ENCODE peak calls at places on chromosomes 16 and 17, in ten cellular contexts. E is stimulated activated CD4-positive, alpha-beta T cell treated with anti-CD3 and anti-CD28 coated beads, Interleukin-4, amount 100 ng/mL, for 48 hours; Z is esophagus squamous epithelium; S is B cell; G is AG04450; N is AG10803; C is effector CD4-positive, alpha-beta T cell; B is COR-L47; L is IMR-90; J is MCF 10A. P is an unnamed sample.

GRCh38 chr17:30113213-30113612 is 3.4 kb upstream of the NSRP1 start:
- DNase-seq in E (no peak), Z (no peak), S (no peak), G (no peak), N (no peak), C (no peak), B (no peak), L (no peak), J (peak), P (peak)

GRCh38 chr16:26645629-26646028 is 421.1 kb upstream of the C16orf82 start:
- DNase-seq in E (peak), Z (no peak), S (no peak), G (no peak), N (no peak), C (no peak), B (no peak), L (no peak), J (no peak), P (peak)

GRCh38 chr17:40107266-40107980 is 7.0 kb upstream of the NR1D1 start:
- DNase-seq in E (no peak), Z (no peak), S (peak), G (no peak), N (peak), C (no peak), B (no peak), L (no peak), J (no peak), P (no peak)

GRCh38 chr17:79793924-79794304 is 3.0 kb downstream of the CBX8 start:
- DNase-seq in E (no peak), Z (no peak), S (no peak), G (peak), N (no peak), C (no peak), B (no peak), L (no peak), J (no peak), P (peak)

GRCh38 chr16:12611006-12611477 is 192.6 kb downstream of the CPPED1 start:
- DNase-seq in E (no peak), Z (no peak), S (no peak), G (no peak), N (no peak), C (no peak), B (no peak), L (no peak), J (no peak), P (no peak)

GRCh38 chr16:89095401-89095974 is 1.8 kb downstream of the ACSF3 start:
- DNase-seq in E (no peak), Z (no peak), S (peak), G (no peak), N (no peak), C (no peak), B (no peak), L (no peak), J (no peak), P (no peak)

GRCh38 chr16:14632693-14633569 is at the start of gene BFAR:
- DNase-seq in E (peak), Z (peak), S (peak), G (peak), N (peak), C (peak), B (peak), L (peak), J (peak), P (peak)

GRCh38 chr16:52552643-52553042 is 5.7 kb upstream of the TOX3 start:
- DNase-seq in E (no peak), Z (no peak), S (no peak), G (no peak), N (no peak), C (no peak), B (peak), L (no peak), J (peak), P (no peak)

GRCh38 chr17:52064791-52065211 is 93.7 kb downstream of the CA10 start:
- DNase-seq in E (no peak), Z (no peak), S (no peak), G (no peak), N (peak), C (no peak), B (no peak), L (no peak), J (no peak), P (no peak)

GRCh38 chr16:72362972-72363371 is 191.0 kb upstream of the PMFBP1 start:
- DNase-seq in E (no peak), Z (no peak), S (no peak), G (no peak), N (no peak), C (no peak), B (no peak), L (no peak), J (no peak), P (no peak)

GRCh38 chr17:1830288-1830687 is 483 bp downstream of the RPA1 start:
- DNase-seq in E (no peak), Z (no peak), S (no peak), G (no peak), N (no peak), C (no peak), B (no peak), L (no peak), J (peak), P (peak)

GRCh38 chr16:71840052-71840451 is 5.7 kb upstream of the ATXN1L start:
- DNase-seq in E (no peak), Z (no peak), S (no peak), G (no peak), N (peak), C (no peak), B (no peak), L (no peak), J (no peak), P (no peak)

GRCh38 chr17:59699786-59700185 is 7.4 kb downstream of the PTRH2 start:
- DNase-seq in E (no peak), Z (no peak), S (no peak), G (no peak), N (no peak), C (no peak), B (no peak), L (no peak), J (no peak), P (no peak)

GRCh38 chr16:57500578-57501111 is 14.4 kb upstream of the DOK4 start:
- DNase-seq in E (no peak), Z (no peak), S (no peak), G (no peak), N (no peak), C (no peak), B (no peak), L (no peak), J (no peak), P (no peak)

GRCh38 chr17:37187262-37187661 is 188.5 kb upstream of the C17orf78 start:
- DNase-seq in E (no peak), Z (no peak), S (no peak), G (no peak), N (no peak), C (no peak), B (no peak), L (peak), J (no peak), P (no peak)

GRCh38 chr16:66511615-66512500 is 38.1 kb downstream of the TK2 start:
- DNase-seq in E (no peak), Z (no peak), S (no peak), G (peak), N (peak), C (no peak), B (no peak), L (peak), J (peak), P (peak)

GRCh38 chr17:75822800-75823166 is 21.4 kb downstream of the UNC13D start:
- DNase-seq in E (no peak), Z (no peak), S (no peak), G (no peak), N (no peak), C (no peak), B (no peak), L (no peak), J (no peak), P (no peak)

GRCh38 chr17:32525116-32525515 is 38.3 kb downstream of the CDK5R1 start:
- DNase-seq in E (no peak), Z (no peak), S (no peak), G (peak), N (peak), C (no peak), B (no peak), L (peak), J (no peak), P (peak)

GRCh38 chr17:40086150-40087044 is 14.0 kb downstream of the NR1D1 start:
- DNase-seq in E (peak), Z (no peak), S (peak), G (no peak), N (no peak), C (peak), B (peak), L (no peak), J (peak), P (peak)

GRCh38 chr16:15967223-15967546 is 17.8 kb downstream of the ABCC1 start:
- DNase-seq in E (no peak), Z (no peak), S (no peak), G (no peak), N (no peak), C (no peak), B (no peak), L (no peak), J (no peak), P (no peak)

GRCh38 chr16:4369006-4369766 is 2.5 kb upstream of the VASN start:
- DNase-seq in E (no peak), Z (no peak), S (no peak), G (no peak), N (peak), C (no peak), B (no peak), L (peak), J (peak), P (no peak)

GRCh38 chr17:15918261-15918660 is 26.7 kb upstream of the ADORA2B start:
- DNase-seq in E (no peak), Z (no peak), S (no peak), G (no peak), N (no peak), C (no peak), B (no peak), L (no peak), J (no peak), P (no peak)

GRCh38 chr17:41377546-41377945 is 4.6 kb downstream of the KRT34 start:
- DNase-seq in E (no peak), Z (no peak), S (no peak), G (no peak), N (peak), C (no peak), B (no peak), L (peak), J (no peak), P (no peak)

GRCh38 chr17:40303706-40304450 is 5.1 kb upstream of the RARA start:
- DNase-seq in E (no peak), Z (no peak), S (no peak), G (no peak), N (peak), C (no peak), B (peak), L (peak), J (no peak), P (no peak)

GRCh38 chr17:20278805-20279204 is 188.5 kb downstream of the LGALS9B start:
- DNase-seq in E (no peak), Z (no peak), S (no peak), G (no peak), N (no peak), C (no peak), B (no peak), L (no peak), J (no peak), P (no peak)

GRCh38 chr17:62724398-62725146 is 83.5 kb downstream of the MARCHF10 start:
- DNase-seq in E (peak), Z (no peak), S (peak), G (no peak), N (no peak), C (peak), B (no peak), L (peak), J (peak), P (no peak)

GRCh38 chr16:82384017-82384416 is 214.0 kb upstream of the MPHOSPH6 start:
- DNase-seq in E (no peak), Z (no peak), S (no peak), G (no peak), N (no peak), C (no peak), B (no peak), L (no peak), J (no peak), P (no peak)

GRCh38 chr17:47702391-47702995 is 8.5 kb downstream of the TBKBP1 start:
- DNase-seq in E (no peak), Z (no peak), S (no peak), G (no peak), N (no peak), C (no peak), B (no peak), L (no peak), J (no peak), P (no peak)

GRCh38 chr17:66000216-66000615 is 191.7 kb downstream of the CEP112 start:
- DNase-seq in E (no peak), Z (no peak), S (no peak), G (no peak), N (no peak), C (no peak), B (no peak), L (no peak), J (no peak), P (no peak)

GRCh38 chr17:12993631-12994030 is 24.2 kb downstream of the ELAC2 start:
- DNase-seq in E (no peak), Z (no peak), S (no peak), G (no peak), N (no peak), C (no peak), B (no peak), L (no peak), J (no peak), P (no peak)

GRCh38 chr16:73601911-73602310 is 554.0 kb upstream of the ZFHX3 start:
- DNase-seq in E (no peak), Z (no peak), S (no peak), G (no peak), N (no peak), C (no peak), B (no peak), L (no peak), J (no peak), P (no peak)

GRCh38 chr17:64992325-64992802 is 64.2 kb downstream of the GNA13 start:
- DNase-seq in E (no peak), Z (no peak), S (no peak), G (no peak), N (peak), C (no peak), B (no peak), L (peak), J (peak), P (peak)

GRCh38 chr16:85524365-85524629 is 88.8 kb upstream of the GSE1 start:
- DNase-seq in E (no peak), Z (no peak), S (no peak), G (no peak), N (no peak), C (no peak), B (no peak), L (no peak), J (no peak), P (no peak)

GRCh38 chr17:7023576-7024401 is 939 bp downstream of the BCL6B start:
- DNase-seq in E (peak), Z (no peak), S (peak), G (no peak), N (peak), C (peak), B (no peak), L (peak), J (peak), P (peak)

GRCh38 chr17:41652461-41652960 is 28.1 kb upstream of the KRT17 start:
- DNase-seq in E (no peak), Z (no peak), S (no peak), G (no peak), N (no peak), C (no peak), B (no peak), L (no peak), J (peak), P (no peak)

GRCh38 chr17:1880851-1881630 is 51.2 kb downstream of the RPA1 start:
- DNase-seq in E (no peak), Z (no peak), S (no peak), G (no peak), N (peak), C (no peak), B (no peak), L (peak), J (no peak), P (peak)